ENCODE peak calls at places on chromosomes 11 and 22, in nine cellular contexts. D is hepatocyte; Y is cardiac muscle cell; M is CD8-positive, alpha-beta T cell; O is right atrium auricular region; J is kidney; Q is RWPE2; X is PC-9; S is mammary epithelial cell. U is an unnamed sample.

GRCh38 chr11:47989779-47990178 is 9.4 kb downstream of the PTPRJ start:
- DNase-seq in D (no peak), Y (no peak), M (no peak), O (no peak), J (no peak), Q (no peak), X (no peak), S (no peak), U (no peak)

GRCh38 chr11:19995131-19995530 is 165.1 kb downstream of the DBX1 start:
- DNase-seq in D (peak; percentile 78), Y (no peak), M (no peak), O (peak; percentile 61), J (no peak), Q (no peak), X (peak; percentile 44), S (peak; percentile 91), U (no peak)

GRCh38 chr11:33670250-33671011 is 30.2 kb downstream of the C11orf91 start:
- DNase-seq in D (no peak), Y (no peak), M (no peak), O (no peak), J (no peak), Q (no peak), X (no peak), S (peak; percentile 69), U (no peak)

GRCh38 chr11:17972987-17973386 is 39.9 kb downstream of the SERGEF start:
- DNase-seq in D (peak; percentile 71), Y (peak; percentile 80), M (no peak), O (no peak), J (no peak), Q (peak; percentile 82), X (peak; percentile 21), S (peak; percentile 94), U (peak; percentile 51)

GRCh38 chr11:93549986-93550385 is 6.8 kb upstream of the SMCO4 start:
- DNase-seq in D (no peak), Y (no peak), M (no peak), O (no peak), J (no peak), Q (no peak), X (no peak), S (no peak), U (no peak)

GRCh38 chr11:43868852-43869567 is 11.6 kb upstream of the ALKBH3 start:
- DNase-seq in D (peak; percentile 38), Y (no peak), M (peak; percentile 23), O (no peak), J (no peak), Q (no peak), X (no peak), S (peak; percentile 88), U (peak; percentile 46)

GRCh38 chr11:126997196-126997595 is 3.4 kb downstream of the KIRREL3 start:
- DNase-seq in D (no peak), Y (no peak), M (no peak), O (no peak), J (no peak), Q (no peak), X (no peak), S (no peak), U (no peak)

GRCh38 chr11:8101421-8101820 is 20.4 kb downstream of the TUB start:
- DNase-seq in D (peak; percentile 2), Y (no peak), M (no peak), O (peak; percentile 47), J (no peak), Q (no peak), X (no peak), S (no peak), U (peak; percentile 74)

GRCh38 chr11:20937826-20938225 is 268.4 kb downstream of the NELL1 start:
- DNase-seq in D (peak; percentile 4), Y (no peak), M (no peak), O (no peak), J (no peak), Q (no peak), X (no peak), S (no peak), U (no peak)

GRCh38 chr11:12242926-12243325 is 132.5 kb downstream of the MICAL2 start:
- DNase-seq in D (no peak), Y (no peak), M (no peak), O (no peak), J (no peak), Q (no peak), X (no peak), S (no peak), U (no peak)

GRCh38 chr22:27892064-27892463 is 27.0 kb downstream of the PITPNB start:
- DNase-seq in D (no peak), Y (peak; percentile 62), M (no peak), O (no peak), J (no peak), Q (no peak), X (no peak), S (no peak), U (no peak)
- TF ChIP-seq CTCF in D (no peak), Y (no peak), M (no peak), O (no peak), J (no peak), Q (no peak), X (no peak), S (no peak), U (no peak)

DNA sequence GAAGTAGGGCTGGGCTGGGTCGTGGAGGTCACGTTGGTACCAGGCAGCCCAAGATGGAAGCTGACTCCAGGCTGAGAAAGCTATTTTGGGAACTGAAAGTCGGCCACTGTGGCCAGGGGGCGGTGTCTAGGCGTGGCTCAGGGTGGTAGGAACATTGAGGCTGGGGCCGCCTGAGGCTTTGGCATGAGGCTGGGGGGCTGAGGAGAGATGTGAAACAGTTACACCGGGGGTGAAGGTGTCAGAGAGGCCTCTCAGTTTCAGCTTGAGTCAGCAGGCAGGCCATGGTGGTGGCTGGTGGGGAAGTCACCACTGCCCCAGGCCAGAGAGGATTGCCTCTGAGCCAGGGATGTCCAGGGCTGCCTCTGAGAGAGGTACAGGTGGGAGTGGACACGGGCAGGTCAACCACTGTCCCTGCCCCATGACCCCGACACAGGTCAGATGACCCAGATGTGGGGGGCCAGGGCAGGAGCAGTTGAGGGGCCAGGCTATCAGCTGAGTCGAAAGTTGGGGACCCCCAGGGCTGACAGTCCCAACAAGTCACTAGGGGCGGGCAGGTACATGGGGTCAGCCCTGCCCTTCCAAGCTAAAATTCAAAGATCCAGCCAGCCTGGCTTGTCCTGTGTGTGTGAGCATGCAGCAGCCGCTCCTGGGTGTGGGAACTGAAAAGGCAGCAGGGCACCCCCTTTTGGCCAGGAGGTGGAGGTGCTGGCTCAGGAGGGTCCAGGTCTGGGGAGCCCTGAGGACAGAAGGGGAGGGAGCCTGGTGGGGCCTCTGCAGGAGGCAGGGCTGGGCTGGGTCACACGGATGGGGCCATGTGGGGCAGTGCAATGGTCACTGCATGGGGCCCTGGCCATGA is 7.2 kb downstream of the KCNK7 start:
- DNase-seq in D (peak; percentile 73), Y (peak; percentile 71), M (peak; percentile 82), O (no peak), J (peak; percentile 84), Q (no peak), X (peak; percentile 44), S (no peak), U (peak; percentile 87)
- H3K27ac ChIP-seq in D (no peak overlapping the region), Y (peak overlapping the region; percentile 63), M (no peak overlapping the region), O (peak overlapping the region; percentile 70), J (no peak overlapping the region), Q (no peak overlapping the region), X (no peak overlapping the region), S (no peak overlapping the region), U (peak overlapping the region; percentile 84)

GRCh38 chr11:50394017-50394416 is 361.3 kb downstream of the OR4C45 start:
- DNase-seq in D (no peak), Y (no peak), M (no peak), O (no peak), J (no peak), Q (no peak), X (no peak), S (no peak), U (no peak)
- H3K9me3 ChIP-seq in D (peaks cover 11% of the 10 kb centered on the region), Y (no peaks in the 10 kb centered on the region), M (peaks cover 8% of the 10 kb centered on the region), O (no peaks in the 10 kb centered on the region), J (peaks cover 71% of the 10 kb centered on the region), Q (peaks cover 14% of the 10 kb centered on the region), X (peaks cover 35% of the 10 kb centered on the region), S (peaks cover 40% of the 10 kb centered on the region), U (peaks cover 99% of the 10 kb centered on the region)

GRCh38 chr22:29833392-29833949 is 4.6 kb downstream of the ASCC2 start:
- DNase-seq in D (peak; percentile 17), Y (peak; percentile 41), M (no peak), O (no peak), J (no peak), Q (no peak), X (no peak), S (no peak), U (no peak)

GRCh38 chr22:29840498-29840897 is 2.4 kb upstream of the ASCC2 start:
- DNase-seq in D (no peak), Y (no peak), M (no peak), O (no peak), J (no peak), Q (no peak), X (no peak), S (peak; percentile 29), U (no peak)

GRCh38 chr22:29838599-29838956 is 504 bp upstream of the ASCC2 start:
- DNase-seq in D (no peak), Y (no peak), M (no peak), O (no peak), J (no peak), Q (no peak), X (no peak), S (no peak), U (no peak)

GRCh38 chr22:29842172-29842571 is 4.1 kb upstream of the ASCC2 start:
- DNase-seq in D (no peak), Y (no peak), M (no peak), O (no peak), J (no peak), Q (no peak), X (no peak), S (no peak), U (no peak)

GRCh38 chr22:29837780-29838598 is at the start of gene ASCC2:
- DNase-seq in D (peak; percentile 100), Y (peak; percentile 99), M (peak; percentile 99), O (peak; percentile 100), J (peak; percentile 100), Q (peak; percentile 98), X (peak; percentile 95), S (peak; percentile 98), U (peak; percentile 100)
- TF ChIP-seq CTCF in D (no peak), Y (no peak), M (no peak), O (no peak), J (no peak), Q (no peak), X (no peak), S (no peak), U (peak; percentile 21)

DNA sequence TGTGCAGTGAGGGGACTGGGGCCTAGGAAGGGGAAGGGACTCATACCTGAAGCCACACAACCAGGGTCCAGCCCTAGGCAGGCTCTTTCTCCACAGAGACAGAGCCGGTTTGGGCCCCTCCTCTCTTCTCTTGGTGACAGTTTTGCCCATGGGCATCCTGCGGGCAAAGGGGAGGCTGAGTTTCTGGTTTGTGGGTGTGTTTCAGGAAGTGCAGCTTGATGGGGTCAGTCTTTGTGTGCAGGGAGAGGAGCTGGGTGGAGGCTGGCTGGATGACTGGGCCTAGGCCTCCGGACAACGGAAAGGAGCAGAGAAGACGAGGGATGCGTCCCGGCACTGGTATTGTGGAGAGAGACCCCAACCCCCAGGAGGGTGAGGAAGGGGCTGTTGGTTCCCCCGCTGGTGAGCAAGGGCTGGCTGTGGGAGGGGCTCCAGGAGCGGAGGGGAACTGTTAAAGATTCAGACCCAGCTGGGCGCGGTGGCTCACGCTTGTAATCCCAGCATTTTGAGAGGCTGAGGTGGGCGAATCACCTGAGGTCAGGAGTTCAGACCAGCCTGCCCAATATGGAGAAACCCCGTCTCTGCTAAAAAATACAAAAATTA is 23.4 kb upstream of the CELSR1 start:
- DNase-seq in D (no peak), Y (no peak), M (no peak), O (no peak), J (peak; percentile 63), Q (peak; percentile 47), X (no peak), S (no peak), U (peak; percentile 26)
- H3K27ac ChIP-seq in D (no peak overlapping the region), Y (no peak overlapping the region), M (no peak overlapping the region), O (no peak overlapping the region), J (no peak overlapping the region), Q (no peak overlapping the region), X (no peak overlapping the region), S (no peak overlapping the region), U (no peak overlapping the region)

GRCh38 chr11:2644844-2645778 is 54.7 kb downstream of the KCNQ1OT1 start:
- DNase-seq in D (no peak), Y (no peak), M (no peak), O (no peak), J (no peak), Q (no peak), X (no peak), S (no peak), U (no peak)
- H3K9me3 ChIP-seq in D (peaks cover 83% of the 10 kb centered on the region), Y (no peaks in the 10 kb centered on the region), M (peaks cover 13% of the 10 kb centered on the region), O (peaks cover 28% of the 10 kb centered on the region), J (peaks cover 85% of the 10 kb centered on the region), Q (peaks cover 35% of the 10 kb centered on the region), X (peaks cover 59% of the 10 kb centered on the region), S (peaks cover 21% of the 10 kb centered on the region), U (no peaks in the 10 kb centered on the region)

U was measured in left lung.